ENCODE peak calls at places on chromosome 1, in four cellular contexts. X, U, V and W are unnamed samples.
A peak's percentile ranks its signal among the peaks of the same experiment; 100 is the strongest.

GRCh38 chr1:41097105-41097504 is 75.6 kb upstream of the SLFNL1 start:
- DNase-seq in X (no peak), U (no peak), V (no peak), W (no peak)

GRCh38 chr1:233424727-233425222 is 97.3 kb downstream of the MAP3K21 start:
- DNase-seq in X (no peak), U (no peak), V (no peak), W (no peak)

GRCh38 chr1:27192039-27192529 is 37.2 kb upstream of the SLC9A1 start:
- DNase-seq in X (peak; percentile 20), U (no peak), V (no peak), W (peak; percentile 46)

GRCh38 chr1:112614460-112615065 is 4.4 kb downstream of the ST7L start:
- DNase-seq in X (peak; percentile 57), U (no peak), V (no peak), W (no peak)

GRCh38 chr1:168638884-168639283 is 62.5 kb downstream of the XCL1 start:
- DNase-seq in X (no peak), U (no peak), V (no peak), W (no peak)

GRCh38 chr1:55288245-55288644 is 73.1 kb upstream of the USP24 start:
- DNase-seq in X (no peak), U (no peak), V (no peak), W (no peak)

GRCh38 chr1:68328485-68328884 is 96.2 kb upstream of the WLS start:
- DNase-seq in X (no peak), U (no peak), V (no peak), W (no peak)

GRCh38 chr1:7616953-7617352 is 154.1 kb upstream of the VAMP3 start:
- DNase-seq in X (no peak), U (peak; percentile 32), V (no peak), W (no peak)

GRCh38 chr1:205225901-205226765 is 1.6 kb upstream of the TMCC2 start:
- DNase-seq in X (no peak), U (no peak), V (no peak), W (no peak)

GRCh38 chr1:59638172-59638800 is 176.5 kb upstream of the HOOK1 start:
- DNase-seq in X (peak; percentile 4), U (no peak), V (no peak), W (peak; percentile 25)

GRCh38 chr1:166975361-166976129 is at the start of gene ILDR2:
- DNase-seq in X (peak; percentile 49), U (peak; percentile 83), V (peak; percentile 68), W (peak; percentile 57)

GRCh38 chr1:206738370-206739366 is 31.9 kb upstream of the IL19 start:
- DNase-seq in X (peak; percentile 59), U (no peak), V (peak; percentile 38), W (no peak)

GRCh38 chr1:43666608-43667007 is 16.7 kb downstream of the KDM4A start:
- DNase-seq in X (no peak), U (no peak), V (no peak), W (no peak)

GRCh38 chr1:12174789-12175455 is 8.1 kb downstream of the TNFRSF1B start:
- DNase-seq in X (peak; percentile 98), U (no peak), V (no peak), W (no peak)

GRCh38 chr1:192506741-192507155 is 68.8 kb upstream of the RGS1 start:
- DNase-seq in X (peak; percentile 6), U (no peak), V (no peak), W (peak; percentile 20)
- TF ChIP-seq CTCF in X (peak; percentile 27), U (no peak), V (no peak), W (peak; percentile 43)

DNA sequence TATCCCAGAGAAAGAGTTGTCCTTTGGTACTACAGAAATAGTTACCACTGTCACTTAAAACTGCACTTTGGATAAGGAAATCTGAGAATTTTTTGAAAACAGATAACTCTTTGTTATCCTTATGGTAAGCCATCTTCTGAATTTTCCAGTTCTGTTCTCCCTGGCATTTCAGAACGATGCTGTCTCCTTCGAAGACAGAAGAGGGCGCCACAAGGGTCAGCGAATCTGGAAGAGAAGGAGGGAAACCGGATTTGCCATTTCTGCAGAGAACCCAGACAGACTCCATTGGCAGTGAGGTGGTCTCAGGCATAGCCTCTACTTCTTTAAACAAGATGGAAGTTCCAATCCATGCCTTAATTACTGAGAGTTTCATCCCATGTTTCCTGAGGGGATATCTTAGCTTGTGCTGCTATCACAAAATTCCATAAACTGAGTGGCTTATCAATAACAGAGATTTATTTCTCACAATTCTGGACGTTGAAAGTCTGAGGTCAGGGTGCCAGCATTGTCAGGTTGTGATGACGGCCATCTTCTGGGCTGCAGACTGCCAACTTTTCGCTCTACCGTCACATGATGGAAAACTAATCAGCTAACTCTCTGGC is 6.4 kb downstream of the FCRL2 start:
- DNase-seq in X (peak; percentile 6), U (no peak), V (peak; percentile 53), W (no peak)
- TF ChIP-seq CTCF in X (peak; percentile 50), U (no peak), V (peak; percentile 62), W (peak; percentile 6)

GRCh38 chr1:46691997-46692790 is 20.5 kb downstream of the TEX38 start:
- DNase-seq in X (no peak), U (no peak), V (no peak), W (no peak)
- TF ChIP-seq CTCF in X (no peak), U (no peak), V (no peak), W (no peak)

GRCh38 chr1:164784960-164785359 is 226.0 kb downstream of the PBX1 start:
- DNase-seq in X (no peak), U (no peak), V (no peak), W (no peak)

GRCh38 chr1:164783778-164784555 is 225.0 kb downstream of the PBX1 start:
- DNase-seq in X (no peak), U (no peak), V (no peak), W (no peak)

GRCh38 chr1:164787834-164788231 is 228.8 kb downstream of the PBX1 start:
- DNase-seq in X (no peak), U (no peak), V (no peak), W (no peak)

GRCh38 chr1:164786980-164787833 is 228.2 kb downstream of the PBX1 start:
- DNase-seq in X (peak; percentile 82), U (peak; percentile 87), V (peak; percentile 85), W (peak; percentile 86)

DNA sequence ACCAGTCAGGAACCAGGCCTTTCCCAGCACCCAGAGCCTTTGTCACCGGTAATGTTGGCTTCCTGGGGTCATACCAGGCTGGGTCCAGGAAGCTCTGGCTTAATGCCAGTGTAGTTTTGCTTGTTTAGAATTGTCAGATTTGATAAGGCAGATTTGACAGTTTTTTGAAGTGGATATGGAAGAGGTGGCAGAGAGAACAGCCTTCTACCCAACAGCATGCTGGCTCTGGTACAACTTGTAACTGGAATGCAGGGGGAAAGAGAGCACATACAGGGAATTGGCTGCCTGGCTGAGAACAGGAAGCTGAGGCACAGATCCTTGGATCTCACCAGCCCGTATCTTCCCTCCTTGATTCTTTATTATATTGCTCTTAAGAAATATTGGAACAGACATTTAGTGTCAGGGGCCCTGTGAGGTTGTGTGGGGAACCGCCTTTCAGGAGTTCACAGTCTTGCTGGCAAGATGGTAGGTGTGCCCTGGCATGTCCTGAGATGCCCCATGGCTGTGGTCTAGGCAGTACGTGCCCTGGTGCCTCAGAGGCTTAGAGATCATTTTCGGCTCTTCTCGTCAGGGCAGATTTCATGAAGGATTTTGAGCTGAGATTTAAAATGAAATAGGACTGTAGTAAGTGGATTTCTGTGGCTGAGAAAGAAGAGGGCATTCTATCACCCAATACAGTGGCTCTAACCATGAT is 227.0 kb downstream of the PBX1 start:
- DNase-seq in X (no peak), U (no peak), V (no peak), W (no peak)
- TF ChIP-seq CTCF in X (no peak), U (no peak), V (no peak), W (no peak)

GRCh38 chr1:22810378-22810777 is 99.7 kb downstream of the EPHB2 start:
- DNase-seq in X (no peak), U (no peak), V (no peak), W (no peak)
- TF ChIP-seq CTCF in X (no peak), U (no peak), V (no peak), W (no peak)

DNA sequence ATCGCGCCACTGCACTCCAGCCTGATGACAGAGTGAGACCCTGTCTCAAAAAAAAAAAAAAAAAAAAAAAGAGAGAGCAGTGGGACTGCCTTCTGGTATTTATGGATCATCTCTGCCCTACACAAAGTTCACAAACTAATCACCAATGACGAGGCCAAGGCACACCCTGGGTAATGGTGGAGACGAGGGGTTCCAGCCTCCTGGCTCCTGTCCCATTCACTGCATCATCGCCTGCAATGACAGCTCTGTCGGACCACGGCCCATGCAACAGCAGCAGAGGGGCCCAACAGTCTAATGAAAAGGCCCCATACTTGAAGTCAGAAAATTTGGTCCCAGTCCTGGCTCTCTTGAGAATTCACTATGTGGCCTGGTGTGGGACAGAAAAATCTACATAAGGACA is 2.9 kb upstream of the BTG2 start:
- DNase-seq in X (no peak), U (no peak), V (no peak), W (no peak)
- TF ChIP-seq CTCF in X (no peak), U (no peak), V (no peak), W (no peak)

GRCh38 chr1:242723044-242723742 is 198.7 kb upstream of the PLD5 start:
- DNase-seq in X (no peak), U (no peak), V (no peak), W (no peak)

GRCh38 chr1:242718967-242719366 is 194.5 kb upstream of the PLD5 start:
- DNase-seq in X (no peak), U (no peak), V (no peak), W (no peak)
- TF ChIP-seq CTCF in X (no peak), U (no peak), V (no peak), W (no peak)

GRCh38 chr1:53468374-53468773 is 9.2 kb downstream of the DMRTB1 start:
- DNase-seq in X (no peak), U (no peak), V (no peak), W (no peak)

GRCh38 chr1:53470584-53470983 is 11.4 kb downstream of the DMRTB1 start:
- DNase-seq in X (no peak), U (no peak), V (no peak), W (no peak)

GRCh38 chr1:53471000-53471399 is 11.8 kb downstream of the DMRTB1 start:
- DNase-seq in X (no peak), U (no peak), V (no peak), W (no peak)

GRCh38 chr1:53469373-53469772 is 10.2 kb downstream of the DMRTB1 start:
- DNase-seq in X (no peak), U (no peak), V (no peak), W (no peak)

GRCh38 chr1:53470155-53470554 is 11.0 kb downstream of the DMRTB1 start:
- DNase-seq in X (peak; percentile 69), U (peak; percentile 80), V (peak; percentile 98), W (no peak)
- TF ChIP-seq CTCF in X (peak; percentile 93), U (peak; percentile 53), V (peak; percentile 90), W (no peak)